ENCODE peak calls at places on chromosome X, in five cellular contexts. Z is left ventricle myocardium inferior, L is BE2C, O is astrocyte, B is cardiac muscle cell. U is an unnamed sample. For H3K27me3, the result is how much of the 10 kb centered on the place peaks cover.

GRCh38 chrX:101442095-101442494 is 34.1 kb downstream of the HNRNPH2 start:
- DNase-seq in B (peak), O (no peak), Z (no peak), L (no peak), U (no peak)

GRCh38 chrX:13906103-13906502 is 89.2 kb upstream of the GPM6B start:
- DNase-seq in O (no peak), L (no peak), Z (no peak), B (peak), U (no peak)

GRCh38 chrX:24371391-24371972 is 11.0 kb downstream of the SUPT20HL1 start:
- DNase-seq in L (peak), O (peak), Z (peak), B (peak), U (peak)

GRCh38 chrX:10470009-10470408 is 150.4 kb downstream of the MID1 start:
- DNase-seq in O (no peak), Z (no peak), L (no peak), B (no peak), U (no peak)

GRCh38 chrX:30065226-30065625 is 150.1 kb upstream of the MAGEB2 start:
- DNase-seq in B (peak), O (peak), Z (no peak), L (no peak), U (no peak)

GRCh38 chrX:71191253-71191652 is 31.8 kb upstream of the GJB1 start:
- DNase-seq in B (no peak), O (no peak), Z (no peak), L (no peak), U (no peak)

GRCh38 chrX:123588723-123589122 is 144.1 kb downstream of the THOC2 start:
- DNase-seq in L (no peak), B (no peak), Z (no peak), O (no peak), U (no peak)

GRCh38 chrX:10615931-10616780 is 4.2 kb downstream of the MID1 start:
- DNase-seq in L (peak), B (peak), Z (no peak), O (peak), U (peak)

GRCh38 chrX:13029341-13029740 is 15.1 kb downstream of the FAM9C start:
- DNase-seq in O (no peak), Z (peak), B (peak), L (no peak), U (peak)

GRCh38 chrX:109760241-109760921 is 27.3 kb upstream of the ACSL4 start:
- DNase-seq in B (no peak), Z (no peak), O (peak), L (no peak), U (no peak)

GRCh38 chrX:103453655-103454054 is 65.6 kb downstream of the RAB40A start:
- DNase-seq in Z (no peak), L (no peak), O (peak), B (peak), U (no peak)

GRCh38 chrX:86047174-86047991 is at the start of gene CHM:
- DNase-seq in Z (peak), B (peak), L (peak), O (peak), U (peak)

GRCh38 chrX:100647739-100648138 is 3.7 kb downstream of the SRPX2 start:
- DNase-seq in Z (no peak), B (peak), O (peak), L (no peak), U (no peak)

GRCh38 chrX:33725556-33726232 is 406.4 kb downstream of the FAM47A start:
- DNase-seq in L (no peak), B (no peak), Z (no peak), O (no peak), U (peak)

GRCh38 chrX:37692918-37693317 is 7.3 kb downstream of the XK start:
- DNase-seq in Z (no peak), O (no peak), L (no peak), B (no peak), U (no peak)

GRCh38 chrX:632391-633042 is 1.9 kb downstream of the SHOX start:
- DNase-seq in Z (no peak), L (no peak), B (no peak), O (no peak), U (peak)

GRCh38 chrX:140949231-140949630 is 53.2 kb upstream of the SPANXB1 start:
- DNase-seq in B (no peak), L (no peak), Z (no peak), O (no peak), U (no peak)

GRCh38 chrX:42384956-42385355 is 393.0 kb downstream of the PPP1R2C start:
- DNase-seq in B (no peak), Z (no peak), L (no peak), O (no peak), U (no peak)
- TF ChIP-seq CTCF in B (no peak), Z (no peak), L (no peak), O (no peak), U (no peak)

GRCh38 chrX:146346102-146346501 is 463.5 kb upstream of the CXorf51B start:
- DNase-seq in L (no peak), B (no peak), O (no peak), Z (no peak), U (no peak)
- H3K27me3 ChIP-seq in L (under half), B (under half), O (under half), Z (under half), U (under half)

GRCh38 chrX:9420513-9420912 is 44.3 kb upstream of the TBL1X start:
- DNase-seq in O (no peak), Z (no peak), B (peak), L (no peak), U (no peak)
- TF ChIP-seq CTCF in O (no peak), Z (no peak), B (no peak), L (no peak), U (no peak)

DNA sequence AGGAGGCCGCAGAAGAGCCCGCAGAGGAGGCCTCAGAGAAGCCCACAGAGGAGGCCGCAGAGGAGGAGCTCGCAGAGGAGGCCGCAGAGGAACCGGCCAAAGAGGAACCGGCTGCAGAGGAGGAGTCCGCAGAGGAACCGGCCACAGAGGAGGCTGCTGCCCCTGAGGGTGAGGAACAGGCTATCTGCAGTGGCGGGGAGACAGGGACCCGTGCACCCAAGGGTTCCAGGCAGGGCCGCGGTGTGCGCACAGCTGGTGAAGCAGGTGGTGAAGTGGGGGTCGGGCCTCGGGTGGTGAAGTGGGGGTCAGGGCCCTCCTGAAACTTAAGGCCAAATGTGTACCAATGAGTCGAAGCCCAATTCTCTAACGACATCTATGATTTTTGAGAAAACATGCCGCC is 1.1 kb downstream of the CT47C1 start:
- DNase-seq in L (no peak), O (no peak), B (no peak), Z (no peak), U (no peak)
- H3K27me3 ChIP-seq in L (under half), O (under half), B (under half), Z (under half), U (under half)

DNA sequence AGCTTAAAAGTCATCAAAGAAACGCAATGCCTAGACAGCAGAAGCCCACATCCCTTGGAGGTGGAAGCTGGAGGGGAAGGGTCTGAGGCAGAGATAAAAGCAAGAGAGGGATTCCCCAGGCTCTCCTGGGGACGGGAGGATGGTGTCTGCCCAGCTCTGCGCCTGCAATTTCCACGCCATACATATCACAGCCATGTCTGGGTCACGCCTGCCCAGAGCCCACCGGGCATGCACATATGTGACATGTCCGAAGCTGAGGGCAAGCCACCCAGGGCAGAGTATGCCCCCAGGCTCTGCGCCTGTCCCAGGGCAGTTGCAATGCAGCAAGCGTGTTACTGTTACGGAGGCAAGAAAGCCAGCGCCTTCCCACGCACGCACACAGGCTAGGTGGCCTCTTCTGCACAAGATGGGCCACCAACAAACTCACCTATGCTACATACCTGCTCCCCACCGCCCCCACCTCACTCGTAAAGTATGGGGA is 1.2 kb downstream of the FGF13 start:
- DNase-seq in O (no peak), Z (peak), B (no peak), L (no peak), U (peak)
- TF ChIP-seq CTCF in O (no peak), Z (no peak), B (no peak), L (no peak), U (no peak)

GRCh38 chrX:124634363-124634762 is 288.0 kb downstream of the SH2D1A start:
- DNase-seq in O (no peak), B (no peak), L (no peak), Z (no peak), U (no peak)
- H3K27me3 ChIP-seq in O (under half), B (under half), L (under half), Z (under half), U (under half)

GRCh38 chrX:40651620-40652223 is 4.4 kb upstream of the CXorf38 start:
- DNase-seq in L (peak), Z (peak), O (peak), B (peak), U (peak)
- TF ChIP-seq CTCF in L (peak), Z (peak), O (peak), B (peak), U (peak)

GRCh38 chrX:137194164-137194563 is 160.4 kb upstream of the GPR101 start:
- DNase-seq in O (no peak), L (peak), B (peak), Z (no peak), U (peak)
- H3K27me3 ChIP-seq in O (under half), L (under half), B (under half), Z (under half), U (under half)

DNA sequence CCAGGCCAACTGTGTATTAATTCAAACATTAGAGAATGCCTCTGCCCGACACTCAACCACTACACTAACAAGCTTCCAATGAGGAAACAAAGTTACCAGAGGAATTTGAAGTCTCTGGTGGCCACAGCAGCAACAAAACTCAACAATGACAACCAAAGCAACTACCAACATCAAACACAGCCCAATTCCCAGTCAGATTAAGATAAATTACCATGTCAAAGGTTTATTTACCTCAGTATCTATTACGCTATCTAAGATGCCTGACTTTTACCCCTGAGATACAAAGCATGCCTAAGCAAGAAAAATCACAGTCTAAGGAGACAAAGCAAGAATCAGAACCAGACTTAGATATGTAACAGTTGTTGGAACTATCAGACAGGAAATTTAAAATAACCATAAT is 230.1 kb upstream of the FTHL17 start:
- DNase-seq in B (no peak), Z (no peak), L (no peak), O (no peak), U (no peak)
- TF ChIP-seq CTCF in B (no peak), Z (no peak), L (no peak), O (no peak), U (no peak)

DNA sequence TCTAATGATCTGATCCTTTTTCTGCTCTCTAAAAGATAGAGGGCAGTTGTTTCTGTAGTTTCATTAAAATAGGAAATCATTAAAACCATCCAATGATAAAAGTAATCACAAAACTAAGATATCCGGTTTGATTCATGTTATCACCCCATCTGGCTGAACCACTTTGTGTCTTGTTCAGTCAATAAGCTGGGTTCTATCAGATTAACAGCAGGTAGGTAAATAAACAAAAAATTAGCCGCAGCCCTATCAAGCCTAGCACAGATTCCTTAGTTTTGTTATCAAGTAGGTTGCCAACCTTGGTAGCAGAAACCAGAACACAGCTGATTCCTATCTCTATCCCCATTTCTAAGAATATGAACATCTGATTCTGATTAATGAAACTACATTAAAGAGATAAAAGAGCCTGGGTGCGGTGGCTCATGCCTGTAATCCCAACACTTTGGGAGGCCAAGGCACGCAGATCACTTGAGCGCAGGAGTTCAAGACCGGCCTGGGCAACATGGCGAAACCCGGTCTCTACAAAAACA is 118.6 kb upstream of the PLAC1 start:
- DNase-seq in B (no peak), L (no peak), O (no peak), Z (no peak), U (no peak)
- H3K27me3 ChIP-seq in B (under half), L (under half), O (under half), Z (under half), U (under half)